ENCODE peak calls at places on chromosome 17, in six cellular contexts. Q is GM06990, I is fibroblast of lung, F is IMR-90, V is SJSA1, S is cardiac fibroblast. R is an unnamed sample.

GRCh38 chr17:38606646-38607611 is 1.2 kb upstream of the SRCIN1 start:
- DNase-seq in S (no peak), F (no peak), V (no peak), Q (no peak), I (no peak), R (no peak)

GRCh38 chr17:38509772-38510423 is 81.6 kb downstream of the ARHGAP23 start:
- DNase-seq in V (no peak), Q (no peak), I (peak; percentile 31), F (no peak), S (peak; percentile 24), R (peak; percentile 43)

GRCh38 chr17:66248285-66248684 is 19.1 kb upstream of the APOH start:
- DNase-seq in F (no peak), S (no peak), Q (no peak), V (no peak), I (no peak), R (no peak)

GRCh38 chr17:73156166-73156840 is 8.5 kb upstream of the SSTR2 start:
- DNase-seq in F (peak; percentile 68), S (peak; percentile 74), I (peak; percentile 67), Q (peak; percentile 69), V (peak; percentile 47), R (peak; percentile 84)

GRCh38 chr17:82384730-82385429 is 13.3 kb downstream of the UTS2R start:
- DNase-seq in I (peak; percentile 23), V (peak; percentile 69), S (no peak), F (peak; percentile 41), Q (no peak), R (no peak)

GRCh38 chr17:30808785-30809286 is 15.7 kb downstream of the CRLF3 start:
- DNase-seq in S (no peak), F (no peak), Q (peak; percentile 80), V (no peak), I (no peak), R (peak; percentile 41)

GRCh38 chr17:6708357-6708961 is 4.7 kb downstream of the SLC13A5 start:
- DNase-seq in S (no peak), F (no peak), V (no peak), Q (no peak), I (no peak), R (no peak)

GRCh38 chr17:78390241-78391050 is 12.0 kb downstream of the PGS1 start:
- DNase-seq in F (peak; percentile 100), S (peak; percentile 87), Q (no peak), I (peak; percentile 94), V (peak; percentile 98), R (peak; percentile 92)

GRCh38 chr17:10156579-10157488 is 41.6 kb downstream of the GAS7 start:
- DNase-seq in S (no peak), V (no peak), Q (peak; percentile 68), I (no peak), F (no peak), R (no peak)

GRCh38 chr17:13793951-13794350 is 192.2 kb upstream of the HS3ST3A1 start:
- DNase-seq in F (no peak), Q (no peak), S (no peak), V (no peak), I (no peak), R (no peak)

GRCh38 chr17:74768069-74768762 is 7.9 kb downstream of the NAT9 start:
- DNase-seq in I (peak; percentile 42), Q (no peak), V (no peak), F (peak; percentile 73), S (peak; percentile 75), R (peak; percentile 43)

GRCh38 chr17:8939496-8940334 is 25.8 kb downstream of the PIK3R5 start:
- DNase-seq in Q (peak; percentile 78), S (no peak), V (no peak), I (no peak), F (no peak), R (no peak)

GRCh38 chr17:9837551-9838471 is 12.1 kb downstream of the GLP2R start:
- DNase-seq in V (peak; percentile 57), F (peak; percentile 85), Q (no peak), S (peak; percentile 95), I (peak; percentile 95), R (peak; percentile 90)

GRCh38 chr17:45103269-45103795 is 29.0 kb downstream of the PLCD3 start:
- DNase-seq in I (no peak), V (no peak), F (no peak), Q (no peak), S (no peak), R (no peak)

GRCh38 chr17:6823011-6823442 is 8.5 kb downstream of the TEKT1 start:
- DNase-seq in I (peak; percentile 12), S (peak; percentile 65), Q (no peak), V (peak; percentile 65), F (peak; percentile 6), R (peak; percentile 85)

GRCh38 chr17:76383645-76384221 is 676 bp upstream of the SPHK1 start:
- DNase-seq in Q (peak; percentile 71), S (peak; percentile 60), F (peak; percentile 53), V (peak; percentile 86), I (no peak), R (peak; percentile 61)

GRCh38 chr17:67438669-67439068 is 61.6 kb downstream of the PITPNC1 start:
- DNase-seq in F (no peak), S (no peak), V (no peak), Q (no peak), I (no peak), R (no peak)

GRCh38 chr17:78805301-78805700 is 23.2 kb upstream of the CYTH1 start:
- DNase-seq in S (no peak), I (no peak), V (no peak), F (no peak), Q (no peak), R (no peak)

GRCh38 chr17:66426397-66427033 is 124.1 kb downstream of the PRKCA start:
- DNase-seq in Q (peak; percentile 43), S (peak; percentile 38), V (no peak), F (peak; percentile 14), I (peak; percentile 18), R (peak; percentile 56)

GRCh38 chr17:72850410-72850809 is 242.1 kb downstream of the SLC39A11 start:
- DNase-seq in S (peak; percentile 39), I (peak; percentile 53), Q (no peak), F (peak; percentile 84), V (no peak), R (peak; percentile 49)

GRCh38 chr17:68205251-68205807 is 42.5 kb upstream of the AMZ2 start:
- DNase-seq in S (peak; percentile 89), F (peak; percentile 82), I (peak; percentile 86), V (peak; percentile 91), Q (peak; percentile 94), R (peak; percentile 84)

GRCh38 chr17:36665417-36665816 is 64.0 kb downstream of the MRM1 start:
- DNase-seq in V (no peak), Q (no peak), F (no peak), S (no peak), I (no peak), R (peak; percentile 5)

GRCh38 chr17:19244796-19245195 is 7.6 kb downstream of the EPN2 start:
- DNase-seq in I (no peak), Q (no peak), S (no peak), V (no peak), F (no peak), R (no peak)

GRCh38 chr17:7095642-7096041 is 15.6 kb upstream of the CLEC10A start:
- DNase-seq in S (no peak), F (no peak), I (no peak), V (no peak), Q (peak; percentile 34), R (no peak)

GRCh38 chr17:17910060-17910459 is 62.1 kb downstream of the TOM1L2 start:
- DNase-seq in F (no peak), S (no peak), Q (no peak), V (no peak), I (no peak), R (no peak)

GRCh38 chr17:17917394-17917793 is 54.8 kb downstream of the TOM1L2 start:
- DNase-seq in F (no peak), S (no peak), I (no peak), V (no peak), Q (no peak), R (no peak)

GRCh38 chr17:17911003-17911613 is 61.1 kb downstream of the TOM1L2 start:
- DNase-seq in F (no peak), I (no peak), S (no peak), Q (no peak), V (no peak), R (no peak)

GRCh38 chr17:17915183-17915582 is 57.0 kb downstream of the TOM1L2 start:
- DNase-seq in F (no peak), V (no peak), I (no peak), S (no peak), Q (no peak), R (no peak)

GRCh38 chr17:17913695-17914332 is 58.4 kb downstream of the TOM1L2 start:
- DNase-seq in Q (no peak), S (peak; percentile 81), F (peak; percentile 90), V (peak; percentile 75), I (peak; percentile 87), R (peak; percentile 91)
- H3K4me3 ChIP-seq in Q (no peak overlapping the region), S (no peak overlapping the region), F (no peak overlapping the region), V (no peak overlapping the region), I (no peak overlapping the region), R (no peak overlapping the region)

DNA sequence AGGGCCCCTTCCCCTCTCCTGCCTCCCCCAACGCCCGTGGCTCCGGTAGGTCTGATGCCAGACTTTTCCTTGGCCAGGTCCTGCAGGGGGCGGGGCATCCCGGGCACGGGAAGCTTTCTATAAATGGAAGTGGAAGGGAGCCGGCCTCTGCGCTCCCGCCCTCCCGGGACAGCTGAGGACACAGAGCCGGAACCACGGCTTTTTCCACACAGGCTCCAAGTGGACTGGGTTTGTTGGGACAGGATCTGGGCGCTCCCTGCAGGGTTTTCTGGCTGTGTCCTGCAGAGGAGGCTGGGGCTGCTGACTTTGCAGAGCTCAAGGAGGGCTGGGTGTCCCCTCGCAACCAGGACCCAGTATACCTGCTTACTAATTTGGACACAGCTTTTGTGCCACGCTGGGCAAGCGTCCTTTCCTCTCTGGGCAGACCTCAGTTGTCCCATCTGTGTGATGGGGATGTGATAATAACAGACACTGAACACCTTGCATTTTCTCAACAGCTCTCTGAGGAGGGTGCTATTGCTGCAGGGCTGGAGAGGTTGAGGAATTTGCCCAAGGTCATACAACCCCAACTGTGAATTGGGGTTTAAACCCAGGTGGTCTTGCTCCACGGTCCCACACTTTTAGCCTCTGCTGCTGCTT is 1.8 kb downstream of the TNS4 start:
- DNase-seq in V (peak; percentile 45), Q (no peak), S (peak; percentile 90), F (peak; percentile 60), I (peak; percentile 81), R (peak; percentile 69)
- H3K4me3 ChIP-seq in V (no peak overlapping the region), Q (no peak overlapping the region), S (no peak overlapping the region), F (no peak overlapping the region), I (no peak overlapping the region), R (no peak overlapping the region)

GRCh38 chr17:64130559-64131001 is 636 bp upstream of the ERN1 start:
- DNase-seq in V (no peak), F (peak; percentile 80), Q (no peak), S (peak; percentile 76), I (peak; percentile 59), R (peak; percentile 70)

GRCh38 chr17:64134216-64134970 is 4.4 kb upstream of the ERN1 start:
- DNase-seq in I (no peak), S (no peak), F (no peak), Q (no peak), V (no peak), R (no peak)

GRCh38 chr17:64134996-64135395 is 5.1 kb upstream of the ERN1 start:
- DNase-seq in V (no peak), I (no peak), F (no peak), S (no peak), Q (no peak), R (no peak)

GRCh38 chr17:64131606-64132270 is 1.8 kb upstream of the ERN1 start:
- DNase-seq in V (no peak), S (no peak), I (no peak), Q (peak; percentile 59), F (no peak), R (no peak)

GRCh38 chr17:64133546-64134215 is 3.7 kb upstream of the ERN1 start:
- DNase-seq in S (peak; percentile 81), I (peak; percentile 79), V (peak; percentile 67), F (peak; percentile 70), Q (peak; percentile 44), R (peak; percentile 87)
- H3K4me3 ChIP-seq in S (no peak overlapping the region), I (no peak overlapping the region), V (no peak overlapping the region), F (no peak overlapping the region), Q (no peak overlapping the region), R (no peak overlapping the region)

GRCh38 chr17:49404371-49404770 is 10.3 kb downstream of the PHB1 start:
- DNase-seq in Q (no peak), V (no peak), F (no peak), I (no peak), S (no peak), R (no peak)
- H3K4me3 ChIP-seq in Q (no peak overlapping the region), V (no peak overlapping the region), F (no peak overlapping the region), I (no peak overlapping the region), S (no peak overlapping the region), R (no peak overlapping the region)

R was measured in choroid plexus epithelial cell.